ENCODE peak calls at places on chromosomes 6 and 20, in eight cellular contexts. J is COLO829; R is left cardiac atrium; W is activated CD4-positive, alpha-beta T cell treated with anti-CD3 and anti-CD28 coated beads for 4 hours; B is transverse colon; M is CD8-positive, alpha-beta T cell; N is amygdala; A is heart left ventricle. D is an unnamed sample.

GRCh38 chr6:143594647-143595046 is 83.1 kb upstream of the PHACTR2 start:
- DNase-seq in J (no peak), R (no peak), W (no peak), B (no peak), M (no peak), N (no peak), A (peak; percentile 35), D (peak; percentile 16)

GRCh38 chr6:155126727-155127439 is 131.8 kb downstream of the TIAM2 start:
- DNase-seq in J (peak; percentile 83), R (no peak), W (peak; percentile 26), B (no peak), M (no peak), N (no peak), A (no peak), D (no peak)

GRCh38 chr20:19099586-19100555 is 112.6 kb upstream of the SLC24A3 start:
- DNase-seq in J (no peak), R (no peak), W (no peak), B (peak; percentile 55), M (no peak), N (no peak), A (no peak), D (no peak)

GRCh38 chr6:150891886-150892485 is 26.5 kb downstream of the MTHFD1L start:
- DNase-seq in J (peak; percentile 22), R (peak; percentile 46), W (peak; percentile 68), B (peak; percentile 77), M (peak; percentile 45), N (peak; percentile 39), A (peak; percentile 44), D (peak; percentile 91)

GRCh38 chr6:56766806-56767178 is 124.1 kb upstream of the DST start:
- DNase-seq in J (no peak), R (no peak), W (no peak), B (no peak), M (no peak), N (no peak), A (no peak), D (no peak)

GRCh38 chr20:7859371-7859802 is 80.9 kb downstream of the HAO1 start:
- DNase-seq in J (peak; percentile 46), R (no peak), W (no peak), B (no peak), M (no peak), N (no peak), A (peak; percentile 29), D (peak; percentile 38)

GRCh38 chr6:168157272-168158007 is 78.4 kb upstream of the FRMD1 start:
- DNase-seq in J (no peak), R (no peak), W (no peak), B (no peak), M (no peak), N (no peak), A (no peak), D (no peak)

GRCh38 chr6:90144396-90144795 is 152.2 kb downstream of the BACH2 start:
- DNase-seq in J (no peak), R (no peak), W (no peak), B (no peak), M (no peak), N (no peak), A (no peak), D (no peak)

GRCh38 chr6:135268740-135269139 is 87.6 kb downstream of the MYB start:
- DNase-seq in J (no peak), R (no peak), W (no peak), B (no peak), M (no peak), N (no peak), A (no peak), D (no peak)

GRCh38 chr20:47785321-47785899 is at the start of gene SULF2:
- DNase-seq in J (no peak), R (peak; percentile 66), W (no peak), B (peak; percentile 76), M (no peak), N (no peak), A (peak; percentile 43), D (peak; percentile 49)

GRCh38 chr6:43770417-43771209 is 602 bp downstream of the VEGFA start:
- DNase-seq in J (peak; percentile 51), R (peak; percentile 79), W (peak; percentile 29), B (peak; percentile 66), M (no peak), N (peak; percentile 40), A (peak; percentile 90), D (peak; percentile 53)

GRCh38 chr20:22387452-22387851 is 196.9 kb downstream of the FOXA2 start:
- DNase-seq in J (no peak), R (no peak), W (no peak), B (no peak), M (no peak), N (no peak), A (no peak), D (no peak)

GRCh38 chr20:48025661-48026060 is 240.4 kb upstream of the SULF2 start:
- DNase-seq in J (no peak), R (no peak), W (no peak), B (no peak), M (no peak), N (no peak), A (no peak), D (no peak)

GRCh38 chr20:8901237-8902025 is 167.5 kb upstream of the PLCB4 start:
- DNase-seq in J (no peak), R (peak; percentile 41), W (no peak), B (no peak), M (no peak), N (no peak), A (peak; percentile 63), D (no peak)

GRCh38 chr6:43070028-43070632 is 6.0 kb upstream of the PTK7 start:
- DNase-seq in J (peak; percentile 70), R (no peak), W (no peak), B (no peak), M (no peak), N (no peak), A (no peak), D (no peak)

GRCh38 chr20:13355386-13355785 is 134.3 kb downstream of the ISM1 start:
- DNase-seq in J (no peak), R (no peak), W (no peak), B (no peak), M (no peak), N (no peak), A (no peak), D (no peak)

GRCh38 chr20:34951252-34951651 is 4.4 kb downstream of the GSS start:
- DNase-seq in J (no peak), R (no peak), W (no peak), B (no peak), M (no peak), N (no peak), A (no peak), D (no peak)

GRCh38 chr6:33856655-33857054 is 52.9 kb upstream of the MLN start:
- DNase-seq in J (no peak), R (no peak), W (peak; percentile 38), B (peak; percentile 23), M (peak; percentile 60), N (no peak), A (no peak), D (no peak)

GRCh38 chr6:156190270-156190669 is 586.9 kb upstream of the ARID1B start:
- DNase-seq in J (no peak), R (no peak), W (no peak), B (no peak), M (no peak), N (no peak), A (no peak), D (no peak)

GRCh38 chr6:170117111-170117972 is 173.5 kb downstream of the DLL1 start:
- DNase-seq in J (no peak), R (no peak), W (no peak), B (no peak), M (no peak), N (no peak), A (no peak), D (peak; percentile 23)

GRCh38 chr20:1467355-1468116 is 887 bp upstream of the NSFL1C start:
- DNase-seq in J (no peak), R (peak; percentile 32), W (no peak), B (peak; percentile 65), M (no peak), N (peak; percentile 35), A (no peak), D (no peak)